ENCODE peak calls at places on chromosomes 2 and 18, in ten cellular contexts. L is fibroblast of mammary gland; I is GM03348; F is MM.1S; C is B cell; D is DMS53; W is EL; M is stimulated activated naive CD8-positive, alpha-beta T cell treated with anti-CD3 and anti-CD28 coated beads, Interleukin-15, amount 100 ng/mL, for 72 hours; X is HuH-7.5; B is left colon. K is an unnamed sample.

GRCh38 chr2:157257312-157258252 is at the start of gene GALNT5:
- DNase-seq in C (no peak), M (no peak), L (peak), F (no peak), W (peak), X (no peak), B (peak), I (peak), D (peak), K (no peak)

GRCh38 chr2:20190862-20191713 is 33.8 kb downstream of the SDC1 start:
- DNase-seq in F (peak), D (no peak), X (no peak), C (no peak), W (peak), I (no peak), B (peak), M (no peak), L (peak), K (no peak)

GRCh38 chr2:102103992-102104871 is 38.3 kb upstream of the IL1R1 start:
- DNase-seq in X (no peak), I (peak), W (peak), F (no peak), L (peak), C (no peak), M (peak), B (peak), D (peak), K (no peak)

GRCh38 chr2:68027959-68028358 is 34.8 kb downstream of the C1D start:
- DNase-seq in W (peak), X (no peak), I (peak), C (no peak), D (no peak), L (no peak), F (no peak), M (no peak), B (no peak), K (no peak)

GRCh38 chr2:39902103-39902502 is 123.0 kb upstream of the THUMPD2 start:
- DNase-seq in D (no peak), B (no peak), I (peak), M (no peak), W (peak), C (no peak), L (peak), F (no peak), X (no peak), K (no peak)

GRCh38 chr2:219902870-219903269 is 275.4 kb downstream of the SLC4A3 start:
- DNase-seq in B (no peak), D (no peak), F (no peak), W (no peak), L (no peak), X (no peak), C (no peak), M (no peak), I (no peak), K (no peak)

GRCh38 chr2:170145675-170146432 is 32.1 kb upstream of the MYO3B start:
- DNase-seq in X (no peak), M (no peak), B (no peak), I (no peak), W (no peak), L (no peak), D (no peak), C (no peak), F (no peak), K (no peak)

GRCh38 chr18:36127866-36128845 is 984 bp downstream of the SLC39A6 start:
- DNase-seq in I (peak), F (no peak), W (peak), X (peak), C (no peak), L (peak), B (no peak), D (peak), M (no peak), K (no peak)

K was measured in GM06990.